ENCODE peak calls at places on chromosomes 4 and X, in four cellular contexts. One of them, this sample, is unnamed.

GRCh38 chr4:68466185-68466584 is 18.9 kb downstream of the TMPRSS11E start:
- DNase-seq in uterus: no peak
- DNase-seq in IMR-90: peak
- DNase-seq in OCI-LY7: no peak
- DNase-seq in this sample: no peak

GRCh38 chr4:168765726-168766125 is 244.3 kb downstream of the CBR4 start:
- DNase-seq in uterus: no peak
- DNase-seq in IMR-90: peak
- DNase-seq in OCI-LY7: no peak
- DNase-seq in this sample: no peak

GRCh38 chrX:105302246-105302645 is 81.8 kb upstream of the TEX13A start:
- DNase-seq in uterus: no peak
- DNase-seq in IMR-90: peak
- DNase-seq in OCI-LY7: no peak
- DNase-seq in this sample: no peak

GRCh38 chrX:136646602-136647239 is 1.2 kb upstream of the CD40LG start:
- DNase-seq in uterus: no peak
- DNase-seq in IMR-90: no peak
- DNase-seq in OCI-LY7: peak
- DNase-seq in this sample: no peak

GRCh38 chrX:38166478-38167083 is 54.1 kb downstream of the SRPX start:
- DNase-seq in uterus: no peak
- DNase-seq in IMR-90: peak
- DNase-seq in OCI-LY7: peak
- DNase-seq in this sample: no peak

GRCh38 chr4:27327421-27328181 is 467.0 kb downstream of the STIM2 start:
- DNase-seq in uterus: no peak
- DNase-seq in IMR-90: no peak
- DNase-seq in OCI-LY7: no peak
- DNase-seq in this sample: no peak

GRCh38 chr4:15961778-15962510 is 1.0 kb downstream of the FGFBP2 start:
- DNase-seq in uterus: no peak
- DNase-seq in IMR-90: no peak
- DNase-seq in OCI-LY7: no peak
- DNase-seq in this sample: no peak

GRCh38 chrX:15866141-15866540 is 11.5 kb upstream of the AP1S2 start:
- DNase-seq in uterus: no peak
- DNase-seq in IMR-90: no peak
- DNase-seq in OCI-LY7: no peak
- DNase-seq in this sample: no peak

GRCh38 chr4:57044279-57044678 is 65.6 kb downstream of the POLR2B start:
- DNase-seq in uterus: no peak
- DNase-seq in IMR-90: peak
- DNase-seq in OCI-LY7: no peak
- DNase-seq in this sample: no peak
- H3K27ac ChIP-seq in uterus: peak
- H3K27ac ChIP-seq in IMR-90: peak
- H3K27ac ChIP-seq in OCI-LY7: no peak
- H3K27ac ChIP-seq in this sample: peak

GRCh38 chr4:127772769-127773671 is 9.1 kb upstream of the HSPA4L start:
- DNase-seq in uterus: no peak
- DNase-seq in IMR-90: no peak
- DNase-seq in OCI-LY7: no peak
- DNase-seq in this sample: no peak
- TF ChIP-seq CTCF in uterus: no peak
- TF ChIP-seq CTCF in IMR-90: no peak
- TF ChIP-seq CTCF in OCI-LY7: no peak
- TF ChIP-seq CTCF in this sample: no peak

GRCh38 chrX:21974011-21974385 is 33.5 kb downstream of the SMS start:
- DNase-seq in uterus: no peak
- DNase-seq in IMR-90: no peak
- DNase-seq in OCI-LY7: no peak
- DNase-seq in this sample: no peak
- H3K27ac ChIP-seq in uterus: peak
- H3K27ac ChIP-seq in IMR-90: peak
- H3K27ac ChIP-seq in OCI-LY7: peak
- H3K27ac ChIP-seq in this sample: no peak

DNA sequence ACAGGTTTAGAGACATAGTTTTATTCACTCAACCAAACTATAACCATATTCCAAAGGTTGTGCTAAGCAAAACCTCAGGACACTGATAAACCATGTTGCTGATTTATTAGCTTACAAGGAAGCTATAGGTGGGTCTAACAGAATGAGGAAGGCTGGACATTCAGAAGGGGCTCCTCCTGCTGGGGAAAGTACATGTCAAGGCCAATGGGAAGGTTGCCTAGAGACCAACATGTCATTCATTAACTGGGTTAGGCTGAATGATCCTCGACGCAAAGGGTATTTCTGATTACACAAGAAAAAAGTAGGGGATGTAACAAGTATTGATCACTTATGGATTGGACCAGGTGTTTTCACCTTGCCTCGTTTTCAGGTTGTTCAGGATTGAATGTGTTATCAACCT is 30.3 kb downstream of the SLC10A6 start:
- DNase-seq in uterus: no peak
- DNase-seq in IMR-90: no peak
- DNase-seq in OCI-LY7: no peak
- DNase-seq in this sample: no peak
- TF ChIP-seq CTCF in uterus: no peak
- TF ChIP-seq CTCF in IMR-90: no peak
- TF ChIP-seq CTCF in OCI-LY7: no peak
- TF ChIP-seq CTCF in this sample: no peak

GRCh38 chrX:72130156-72130761 is 1.5 kb downstream of the RTL5 start:
- DNase-seq in uterus: no peak
- DNase-seq in IMR-90: no peak
- DNase-seq in OCI-LY7: no peak
- DNase-seq in this sample: no peak

GRCh38 chrX:72130762-72131231 is 918 bp downstream of the RTL5 start:
- DNase-seq in uterus: peak
- DNase-seq in IMR-90: no peak
- DNase-seq in OCI-LY7: no peak
- DNase-seq in this sample: no peak

GRCh38 chrX:72131317-72132294 is at the start of gene RTL5:
- DNase-seq in uterus: peak
- DNase-seq in IMR-90: peak
- DNase-seq in OCI-LY7: no peak
- DNase-seq in this sample: peak

GRCh38 chrX:72133851-72134546 is 2.3 kb upstream of the RTL5 start:
- DNase-seq in uterus: no peak
- DNase-seq in IMR-90: no peak
- DNase-seq in OCI-LY7: no peak
- DNase-seq in this sample: no peak

GRCh38 chrX:72132456-72132855 is 741 bp upstream of the RTL5 start:
- DNase-seq in uterus: no peak
- DNase-seq in IMR-90: no peak
- DNase-seq in OCI-LY7: no peak
- DNase-seq in this sample: no peak
- H3K27ac ChIP-seq in uterus: peak
- H3K27ac ChIP-seq in IMR-90: no peak
- H3K27ac ChIP-seq in OCI-LY7: no peak
- H3K27ac ChIP-seq in this sample: peak

GRCh38 chr4:71136071-71136470 is 142.6 kb downstream of the DCK start:
- DNase-seq in uterus: no peak
- DNase-seq in IMR-90: no peak
- DNase-seq in OCI-LY7: no peak
- DNase-seq in this sample: no peak

GRCh38 chr4:71133491-71133890 is 140.0 kb downstream of the DCK start:
- DNase-seq in uterus: no peak
- DNase-seq in IMR-90: peak
- DNase-seq in OCI-LY7: no peak
- DNase-seq in this sample: no peak

GRCh38 chr4:71132486-71132885 is 139.0 kb downstream of the DCK start:
- DNase-seq in uterus: no peak
- DNase-seq in IMR-90: peak
- DNase-seq in OCI-LY7: no peak
- DNase-seq in this sample: no peak

GRCh38 chr4:71126719-71127118 is 133.3 kb downstream of the DCK start:
- DNase-seq in uterus: no peak
- DNase-seq in IMR-90: peak
- DNase-seq in OCI-LY7: no peak
- DNase-seq in this sample: no peak

DNA sequence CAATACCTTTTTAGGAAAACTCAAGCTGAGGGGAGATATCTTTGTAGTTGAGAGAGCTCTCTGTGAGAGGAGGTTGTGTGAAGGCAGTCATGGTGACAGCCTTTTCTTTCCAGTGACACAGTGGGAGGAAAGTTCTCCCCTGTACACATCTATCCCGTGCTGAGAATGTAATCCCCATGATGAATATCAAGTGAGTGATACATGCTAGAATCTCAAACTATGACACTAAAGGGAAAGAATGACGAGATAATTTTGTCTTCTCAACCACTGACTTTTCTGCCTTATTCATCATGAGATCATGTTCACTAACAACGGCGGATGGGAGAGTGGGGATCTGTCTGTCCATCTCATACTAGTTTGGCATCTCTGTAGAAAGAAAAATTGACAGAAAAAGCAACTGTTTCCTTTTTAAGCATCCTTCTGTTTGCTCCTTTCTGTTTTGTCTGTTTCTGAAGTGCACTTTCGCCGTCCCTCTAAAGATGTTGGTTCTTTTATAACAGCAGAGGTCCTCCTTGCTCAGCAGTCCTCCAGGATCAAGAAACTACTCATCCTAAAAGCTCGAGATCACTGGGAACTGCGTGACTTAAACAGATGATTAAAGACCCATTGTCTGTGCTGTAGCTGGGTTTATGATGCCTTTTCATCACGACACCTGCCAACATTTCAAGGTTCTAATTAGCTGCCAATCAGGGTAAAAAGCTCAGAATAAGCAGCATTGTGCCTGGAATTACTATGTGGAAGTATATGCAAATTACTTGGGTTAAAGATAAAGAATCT is 137.6 kb downstream of the DCK start:
- DNase-seq in uterus: no peak
- DNase-seq in IMR-90: peak
- DNase-seq in OCI-LY7: no peak
- DNase-seq in this sample: no peak
- TF ChIP-seq CTCF in uterus: no peak
- TF ChIP-seq CTCF in IMR-90: peak
- TF ChIP-seq CTCF in OCI-LY7: no peak
- TF ChIP-seq CTCF in this sample: peak

GRCh38 chrX:88378406-88378805 is 368.6 kb upstream of the CPXCR1 start:
- DNase-seq in uterus: no peak
- DNase-seq in IMR-90: no peak
- DNase-seq in OCI-LY7: no peak
- DNase-seq in this sample: no peak
- H3K27ac ChIP-seq in uterus: no peak
- H3K27ac ChIP-seq in IMR-90: no peak
- H3K27ac ChIP-seq in OCI-LY7: no peak
- H3K27ac ChIP-seq in this sample: no peak

DNA sequence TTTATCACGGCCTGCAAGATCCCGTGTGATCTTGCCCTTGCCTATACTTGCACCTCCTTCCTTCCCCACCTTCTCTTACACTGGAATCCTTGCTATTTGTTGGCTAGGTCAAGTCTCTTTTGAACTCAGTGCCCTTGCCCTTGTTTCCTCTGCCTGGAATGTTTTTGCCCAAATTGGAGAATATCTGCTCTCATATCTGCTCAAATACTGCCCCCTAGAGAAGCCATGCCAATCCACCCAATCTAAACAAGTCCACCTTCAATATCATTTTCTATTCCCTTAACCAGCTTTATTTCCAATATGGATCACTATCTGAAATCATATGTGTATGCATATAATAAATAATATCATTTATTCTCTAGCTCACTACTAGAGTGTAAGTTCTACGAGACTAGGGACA is 1044.2 kb upstream of the FTHL17 start:
- DNase-seq in uterus: no peak
- DNase-seq in IMR-90: no peak
- DNase-seq in OCI-LY7: no peak
- DNase-seq in this sample: no peak
- TF ChIP-seq CTCF in uterus: no peak
- TF ChIP-seq CTCF in IMR-90: no peak
- TF ChIP-seq CTCF in OCI-LY7: peak
- TF ChIP-seq CTCF in this sample: no peak

GRCh38 chr4:112086036-112086434 is 59.2 kb upstream of the FAM241A start:
- DNase-seq in uterus: no peak
- DNase-seq in IMR-90: no peak
- DNase-seq in OCI-LY7: no peak
- DNase-seq in this sample: no peak

GRCh38 chr4:112082954-112083586 is 62.2 kb upstream of the FAM241A start:
- DNase-seq in uterus: no peak
- DNase-seq in IMR-90: peak
- DNase-seq in OCI-LY7: no peak
- DNase-seq in this sample: no peak

GRCh38 chr4:112085156-112086035 is 59.9 kb upstream of the FAM241A start:
- DNase-seq in uterus: no peak
- DNase-seq in IMR-90: peak
- DNase-seq in OCI-LY7: no peak
- DNase-seq in this sample: no peak

GRCh38 chr4:112083587-112084347 is 61.5 kb upstream of the FAM241A start:
- DNase-seq in uterus: no peak
- DNase-seq in IMR-90: peak
- DNase-seq in OCI-LY7: no peak
- DNase-seq in this sample: no peak
- H3K27ac ChIP-seq in uterus: peak
- H3K27ac ChIP-seq in IMR-90: no peak
- H3K27ac ChIP-seq in OCI-LY7: no peak
- H3K27ac ChIP-seq in this sample: no peak